ENCODE peak calls at places on chromosomes 16 and 17, in four cellular contexts. H is HTR-8/SVneo, E is tibial nerve, A is choroid plexus epithelial cell. R is an unnamed sample.

GRCh38 chr16:693766-694165 is 3.6 kb upstream of the WDR24 start:
- DNase-seq in A (no peak), E (no peak), H (no peak), R (no peak)

GRCh38 chr17:34081269-34081668 is 173.8 kb upstream of the CCL2 start:
- DNase-seq in H (no peak), E (no peak), A (peak), R (no peak)

GRCh38 chr17:2396568-2397246 is 4.2 kb downstream of the MNT start:
- DNase-seq in A (peak), H (peak), E (peak), R (peak)

GRCh38 chr17:64259436-64259835 is 3.6 kb downstream of the TEX2 start:
- DNase-seq in H (no peak), E (no peak), A (no peak), R (no peak)

GRCh38 chr16:80718480-80719220 is 85.7 kb downstream of the CDYL2 start:
- DNase-seq in A (peak), E (no peak), H (peak), R (no peak)

GRCh38 chr16:31700200-31700529 is 172.5 kb downstream of the AHSP start:
- DNase-seq in H (peak), E (no peak), A (peak), R (no peak)

GRCh38 chr17:77068915-77069314 is 71.9 kb upstream of the SEC14L1 start:
- DNase-seq in H (no peak), A (no peak), E (no peak), R (no peak)

GRCh38 chr17:72726936-72727335 is 365.6 kb downstream of the SLC39A11 start:
- DNase-seq in H (no peak), E (no peak), A (peak), R (no peak)

GRCh38 chr17:64309710-64310109 is 46.6 kb upstream of the TEX2 start:
- DNase-seq in E (no peak), H (no peak), A (no peak), R (no peak)

GRCh38 chr16:86465434-86465833 is 44.9 kb upstream of the FOXF1 start:
- DNase-seq in H (no peak), A (no peak), E (no peak), R (no peak)

GRCh38 chr16:77238593-77238992 is 39.4 kb downstream of the SYCE1L start:
- DNase-seq in H (no peak), A (no peak), E (no peak), R (no peak)

GRCh38 chr17:36592316-36592710 is 634 bp downstream of the DHRS11 start:
- DNase-seq in H (peak), E (no peak), A (peak), R (no peak)

GRCh38 chr16:2486645-2487516 is 12.0 kb downstream of the TBC1D24 start:
- DNase-seq in E (peak), H (no peak), A (peak), R (no peak)

GRCh38 chr17:62062936-62063335 is 2.1 kb downstream of the MED13 start:
- DNase-seq in A (no peak), H (no peak), E (no peak), R (no peak)

GRCh38 chr17:40909755-40910154 is 24.7 kb upstream of the KRT20 start:
- DNase-seq in H (no peak), E (no peak), A (peak), R (no peak)

GRCh38 chr16:85324506-85324905 is 212.2 kb upstream of the CIBAR2 start:
- DNase-seq in A (no peak), H (no peak), E (no peak), R (no peak)

GRCh38 chr16:58462997-58463891 is 36.7 kb upstream of the NDRG4 start:
- DNase-seq in A (no peak), E (no peak), H (no peak), R (no peak)

GRCh38 chr16:66935319-66936011 is at the start of gene CES2:
- DNase-seq in H (peak), A (peak), E (no peak), R (no peak)

GRCh38 chr17:28530926-28531325 is 21.5 kb downstream of the UNC119 start:
- DNase-seq in A (no peak), E (no peak), H (no peak), R (no peak)

GRCh38 chr17:36117505-36118382 is 14.1 kb downstream of the CCL4 start:
- DNase-seq in A (no peak), E (no peak), H (no peak), R (no peak)

GRCh38 chr16:13940397-13940933 is 20.5 kb downstream of the ERCC4 start:
- DNase-seq in A (no peak), E (no peak), H (no peak), R (no peak)

GRCh38 chr17:42129109-42129837 is 6.7 kb downstream of the HSPB9 start:
- DNase-seq in A (no peak), H (no peak), E (no peak), R (no peak)

GRCh38 chr17:68255731-68256538 is 8.1 kb downstream of the AMZ2 start:
- DNase-seq in H (no peak), A (no peak), E (no peak), R (no peak)

R was measured in omental fat pad.